ENCODE peak calls at places on chromosome 15, in five cellular contexts. J is left ventricle myocardium inferior, N is IMR-90, K is heart left ventricle, T is K562. E is an unnamed sample.

GRCh38 chr15:48459571-48460461 is 128.6 kb downstream of the DUT start:
- DNase-seq in K (no peak), N (peak; percentile 79), T (no peak), J (no peak), E (no peak)

GRCh38 chr15:92693922-92694331 is 38.4 kb upstream of the FAM174B start:
- DNase-seq in T (peak; percentile 24), J (no peak), K (no peak), N (peak; percentile 3), E (no peak)

GRCh38 chr15:51931016-51931415 is 40.6 kb downstream of the LEO1 start:
- DNase-seq in K (no peak), N (no peak), T (no peak), J (no peak), E (no peak)

GRCh38 chr15:78739206-78739605 is 72.1 kb downstream of the ADAMTS7 start:
- DNase-seq in N (no peak), T (no peak), K (no peak), J (no peak), E (peak; percentile 20)

GRCh38 chr15:72169921-72170611 is 27.5 kb downstream of the GRAMD2A start:
- DNase-seq in K (no peak), T (peak; percentile 10), N (no peak), J (no peak), E (no peak)

GRCh38 chr15:70557506-70558258 is 205.7 kb downstream of the UACA start:
- DNase-seq in T (no peak), N (no peak), K (no peak), J (no peak), E (no peak)

GRCh38 chr15:65839985-65840384 is 29.3 kb upstream of the RAB11A start:
- DNase-seq in J (no peak), K (no peak), T (no peak), N (no peak), E (no peak)

GRCh38 chr15:85480923-85481322 is 100.5 kb downstream of the AKAP13 start:
- DNase-seq in K (no peak), N (no peak), T (no peak), J (no peak), E (no peak)

GRCh38 chr15:70829366-70830166 is 24.4 kb downstream of the LARP6 start:
- DNase-seq in K (no peak), T (no peak), N (peak; percentile 22), J (no peak), E (no peak)

GRCh38 chr15:40981186-40981585 is 27.9 kb downstream of the CHAC1 start:
- DNase-seq in J (no peak), K (no peak), N (no peak), T (no peak), E (no peak)

GRCh38 chr15:84715442-84716035 is 400 bp downstream of the SEC11A start:
- DNase-seq in N (peak; percentile 28), K (peak; percentile 46), J (no peak), T (no peak), E (no peak)

GRCh38 chr15:24848050-24848449 is 106.7 kb upstream of the SNRPN start:
- DNase-seq in N (peak; percentile 57), J (peak; percentile 39), T (no peak), K (peak; percentile 57), E (no peak)

GRCh38 chr15:33586791-33587697 is 276.3 kb downstream of the RYR3 start:
- DNase-seq in K (no peak), N (no peak), J (no peak), T (no peak), E (no peak)

GRCh38 chr15:35209838-35210237 is 124.7 kb upstream of the NANOGP8 start:
- DNase-seq in J (no peak), K (no peak), T (no peak), N (peak; percentile 30), E (no peak)

GRCh38 chr15:66390670-66391069 is 4.0 kb downstream of the MAP2K1 start:
- DNase-seq in J (no peak), T (no peak), K (no peak), N (no peak), E (no peak)

GRCh38 chr15:75928680-75929608 is 25.3 kb downstream of the FBXO22 start:
- DNase-seq in N (peak; percentile 35), J (no peak), K (no peak), T (peak; percentile 28), E (no peak)

GRCh38 chr15:45637552-45638033 is 2.8 kb downstream of the SQOR start:
- DNase-seq in T (no peak), K (peak; percentile 55), J (peak; percentile 54), N (peak; percentile 98), E (peak; percentile 64)

GRCh38 chr15:91801836-91802534 is 51.5 kb upstream of the SLCO3A1 start:
- DNase-seq in J (peak; percentile 20), T (no peak), K (peak; percentile 59), N (no peak), E (no peak)

GRCh38 chr15:57095896-57096295 is 177.5 kb downstream of the TCF12 start:
- DNase-seq in J (no peak), K (no peak), T (no peak), N (no peak), E (no peak)

GRCh38 chr15:22265961-22266360 is 185.6 kb downstream of the OR4M2 start:
- DNase-seq in T (no peak), N (no peak), J (no peak), K (no peak), E (no peak)

GRCh38 chr15:92809880-92810361 is 90.2 kb upstream of the CHD2 start:
- DNase-seq in J (no peak), T (no peak), N (peak; percentile 68), K (peak; percentile 62), E (no peak)

GRCh38 chr15:25863067-25863967 is at the start of gene ATP10A:
- DNase-seq in N (peak; percentile 71), K (no peak), J (peak; percentile 53), T (no peak), E (no peak)

GRCh38 chr15:59002418-59002859 is 15.0 kb downstream of the RNF111 start:
- DNase-seq in K (no peak), T (no peak), N (no peak), J (no peak), E (no peak)

GRCh38 chr15:70569139-70569717 is 194.1 kb downstream of the UACA start:
- DNase-seq in N (peak; percentile 71), K (no peak), J (no peak), T (no peak), E (no peak)

GRCh38 chr15:38547255-38547997 is 17.2 kb downstream of the RASGRP1 start:
- DNase-seq in J (no peak), N (peak; percentile 70), T (no peak), K (no peak), E (no peak)

GRCh38 chr15:85742186-85742751 is 52.5 kb downstream of the KLHL25 start:
- DNase-seq in J (no peak), N (peak; percentile 66), T (no peak), K (peak; percentile 26), E (no peak)

GRCh38 chr15:74783808-74784175 is 1.9 kb downstream of the CSK start:
- DNase-seq in T (no peak), K (no peak), J (no peak), N (no peak), E (no peak)

GRCh38 chr15:35298509-35298908 is 213.4 kb upstream of the NANOGP8 start:
- DNase-seq in N (no peak), T (no peak), K (no peak), J (no peak), E (no peak)

GRCh38 chr15:23073890-23074631 is 34.7 kb upstream of the TUBGCP5 start:
- DNase-seq in J (no peak), K (no peak), N (no peak), T (no peak), E (no peak)

GRCh38 chr15:45855907-45856579 is 221.2 kb downstream of the SQOR start:
- DNase-seq in N (no peak), T (no peak), J (no peak), K (no peak), E (no peak)

GRCh38 chr15:40016224-40016865 is 22.6 kb downstream of the SRP14 start:
- DNase-seq in K (no peak), N (peak; percentile 72), T (no peak), J (no peak), E (no peak)

GRCh38 chr15:37109952-37110630 is 9.7 kb upstream of the MEIS2 start:
- DNase-seq in N (no peak), K (peak; percentile 72), T (no peak), J (peak; percentile 61), E (no peak)
- H3K27me3 ChIP-seq in N (no peaks in the 10 kb centered on the region), K (no peaks in the 10 kb centered on the region), T (no peaks in the 10 kb centered on the region), J (peaks cover 53% of the 10 kb centered on the region), E (no peaks in the 10 kb centered on the region)

GRCh38 chr15:89810837-89811236 is 3.8 kb downstream of the ANPEP start:
- DNase-seq in J (no peak), T (no peak), N (no peak), K (no peak), E (no peak)

GRCh38 chr15:89807689-89808088 is 7.0 kb downstream of the ANPEP start:
- DNase-seq in K (no peak), T (no peak), J (no peak), N (no peak), E (no peak)

GRCh38 chr15:89809787-89810148 is 4.9 kb downstream of the ANPEP start:
- DNase-seq in K (no peak), T (no peak), J (no peak), N (no peak), E (no peak)

GRCh38 chr15:89808160-89808870 is 6.3 kb downstream of the ANPEP start:
- DNase-seq in J (no peak), T (no peak), N (no peak), K (no peak), E (no peak)

GRCh38 chr15:89809093-89809786 is 5.4 kb downstream of the ANPEP start:
- DNase-seq in T (no peak), J (no peak), K (no peak), N (peak; percentile 58), E (no peak)
- H3K27ac ChIP-seq in T (no peak overlapping the region), J (peak overlapping the region; percentile 19), K (no peak overlapping the region), N (peak overlapping the region; percentile 22), E (no peak overlapping the region)

GRCh38 chr15:77589839-77590238 is 42.9 kb downstream of the LINGO1 start:
- DNase-seq in K (no peak), J (no peak), N (no peak), T (no peak), E (no peak)

GRCh38 chr15:77591960-77592613 is 40.6 kb downstream of the LINGO1 start:
- DNase-seq in N (no peak), J (no peak), K (no peak), T (no peak), E (no peak)

GRCh38 chr15:77596821-77597803 is 35.6 kb downstream of the LINGO1 start:
- DNase-seq in J (no peak), T (no peak), N (no peak), K (no peak), E (no peak)

GRCh38 chr15:77595231-77595630 is 37.5 kb downstream of the LINGO1 start:
- DNase-seq in K (no peak), N (no peak), J (no peak), T (no peak), E (no peak)

GRCh38 chr15:77592768-77593167 is 39.9 kb downstream of the LINGO1 start:
- DNase-seq in K (no peak), N (no peak), J (no peak), T (peak; percentile 37), E (no peak)
- TF ChIP-seq CTCF in K (no peak), N (no peak), J (no peak), T (no peak), E (no peak)

DNA sequence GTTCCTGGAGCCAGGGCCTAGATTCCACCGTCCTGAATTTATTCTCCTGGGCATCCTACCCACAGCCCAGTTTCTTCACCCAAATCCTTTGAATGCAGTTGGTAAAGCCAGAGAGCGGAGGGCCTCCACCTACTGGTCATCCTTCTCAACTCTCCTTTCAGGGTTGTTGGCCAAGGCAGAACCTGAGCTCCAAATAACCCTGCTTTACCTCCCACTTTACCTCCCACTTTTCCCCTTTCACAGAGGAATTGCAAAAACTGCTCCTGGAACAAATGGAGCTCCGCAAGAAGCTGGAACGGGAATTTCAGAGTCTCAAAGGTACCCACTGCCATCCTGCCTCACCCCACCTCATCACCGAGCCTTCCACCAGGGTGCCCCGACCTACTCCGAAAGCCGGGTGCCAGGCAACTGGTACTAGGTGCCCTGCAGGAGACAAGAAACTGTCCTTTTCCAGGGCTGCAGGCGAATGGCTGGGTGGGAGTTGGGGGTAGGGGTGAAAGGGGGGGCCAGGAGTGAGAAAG is 6.8 kb downstream of the SKOR1 start:
- DNase-seq in J (no peak), T (no peak), K (no peak), N (peak; percentile 29), E (no peak)
- H3K27me3 ChIP-seq in J (peaks cover 91% of the 10 kb centered on the region), T (peaks cover 2% of the 10 kb centered on the region), K (peaks cover 80% of the 10 kb centered on the region), N (peaks cover 94% of the 10 kb centered on the region), E (peaks cover 6% of the 10 kb centered on the region)

E was measured in lung.